ENCODE peak calls at places on chromosomes 5 and 9, in eight cellular contexts. One of them, this sample, is unnamed.

GRCh38 chr5:172903790-172904189 is 55.4 kb upstream of the RPL26L1 start:
- DNase-seq in bronchial epithelial cell: peak
- DNase-seq in CD8-positive, alpha-beta T cell: no peak
- DNase-seq in HL-60: no peak
- DNase-seq in EL: peak
- DNase-seq in stomach: peak
- DNase-seq in GM04504: peak
- DNase-seq in Calu3: peak
- DNase-seq in this sample: no peak

GRCh38 chr5:100828071-100828689 is 74.9 kb downstream of the ST8SIA4 start:
- DNase-seq in bronchial epithelial cell: no peak
- DNase-seq in CD8-positive, alpha-beta T cell: no peak
- DNase-seq in HL-60: no peak
- DNase-seq in EL: no peak
- DNase-seq in stomach: no peak
- DNase-seq in GM04504: no peak
- DNase-seq in Calu3: no peak
- DNase-seq in this sample: no peak

GRCh38 chr5:67065237-67065636 is 131.4 kb downstream of the CD180 start:
- DNase-seq in bronchial epithelial cell: no peak
- DNase-seq in CD8-positive, alpha-beta T cell: no peak
- DNase-seq in HL-60: no peak
- DNase-seq in EL: no peak
- DNase-seq in stomach: no peak
- DNase-seq in GM04504: no peak
- DNase-seq in Calu3: no peak
- DNase-seq in this sample: no peak

GRCh38 chr5:113364466-113364865 is 70.3 kb downstream of the TSSK1B start:
- DNase-seq in bronchial epithelial cell: no peak
- DNase-seq in CD8-positive, alpha-beta T cell: no peak
- DNase-seq in HL-60: no peak
- DNase-seq in EL: no peak
- DNase-seq in stomach: no peak
- DNase-seq in GM04504: no peak
- DNase-seq in Calu3: no peak
- DNase-seq in this sample: no peak

GRCh38 chr5:41747291-41747690 is 122.9 kb downstream of the OXCT1 start:
- DNase-seq in bronchial epithelial cell: peak
- DNase-seq in CD8-positive, alpha-beta T cell: no peak
- DNase-seq in HL-60: no peak
- DNase-seq in EL: peak
- DNase-seq in stomach: no peak
- DNase-seq in GM04504: no peak
- DNase-seq in Calu3: peak
- DNase-seq in this sample: no peak

GRCh38 chr5:150044712-150045111 is 41.6 kb downstream of the CSF1R start:
- DNase-seq in bronchial epithelial cell: no peak
- DNase-seq in CD8-positive, alpha-beta T cell: no peak
- DNase-seq in HL-60: no peak
- DNase-seq in EL: no peak
- DNase-seq in stomach: no peak
- DNase-seq in GM04504: no peak
- DNase-seq in Calu3: no peak
- DNase-seq in this sample: no peak

GRCh38 chr9:85743290-85744128 is 1.8 kb upstream of the AGTPBP1 start:
- DNase-seq in bronchial epithelial cell: peak
- DNase-seq in CD8-positive, alpha-beta T cell: no peak
- DNase-seq in HL-60: peak
- DNase-seq in EL: peak
- DNase-seq in stomach: peak
- DNase-seq in GM04504: peak
- DNase-seq in Calu3: peak
- DNase-seq in this sample: no peak

GRCh38 chr5:146458894-146459293 is 11.8 kb downstream of the TCERG1 start:
- DNase-seq in bronchial epithelial cell: no peak
- DNase-seq in CD8-positive, alpha-beta T cell: no peak
- DNase-seq in HL-60: no peak
- DNase-seq in EL: no peak
- DNase-seq in stomach: no peak
- DNase-seq in GM04504: no peak
- DNase-seq in Calu3: no peak
- DNase-seq in this sample: no peak

This sample was measured in Caco-2.